ENCODE peak calls at places on chromosomes 1 and 21, in seven cellular contexts. One of them, this sample, is unnamed.

GRCh38 chr1:98653186-98653585 is 8.3 kb upstream of the SNX7 start:
- DNase-seq in GM23338: no peak
- DNase-seq in fibroblast of lung: peak
- DNase-seq in H9: no peak
- DNase-seq in tibial artery: no peak
- DNase-seq in mammary epithelial cell: no peak
- DNase-seq in AG04450: no peak
- DNase-seq in this sample: no peak

GRCh38 chr21:15735409-15735808 is 5.6 kb downstream of the USP25 start:
- DNase-seq in H9: no peak
- DNase-seq in GM23338: no peak
- DNase-seq in fibroblast of lung: no peak
- DNase-seq in tibial artery: no peak
- DNase-seq in mammary epithelial cell: no peak
- DNase-seq in AG04450: no peak
- DNase-seq in this sample: no peak

GRCh38 chr1:230503741-230504140 is 77.6 kb upstream of the PGBD5 start:
- DNase-seq in AG04450: no peak
- DNase-seq in mammary epithelial cell: no peak
- DNase-seq in H9: no peak
- DNase-seq in tibial artery: no peak
- DNase-seq in fibroblast of lung: no peak
- DNase-seq in GM23338: no peak
- DNase-seq in this sample: no peak

GRCh38 chr1:87169250-87169910 is 159.3 kb upstream of the LMO4 start:
- DNase-seq in AG04450: no peak
- DNase-seq in GM23338: no peak
- DNase-seq in mammary epithelial cell: no peak
- DNase-seq in tibial artery: no peak
- DNase-seq in fibroblast of lung: peak
- DNase-seq in H9: no peak
- DNase-seq in this sample: no peak

GRCh38 chr1:63615809-63616420 is 22.7 kb downstream of the PGM1 start:
- DNase-seq in tibial artery: peak
- DNase-seq in H9: peak
- DNase-seq in mammary epithelial cell: peak
- DNase-seq in AG04450: peak
- DNase-seq in fibroblast of lung: peak
- DNase-seq in GM23338: peak
- DNase-seq in this sample: no peak

GRCh38 chr1:62905309-62905708 is 121.4 kb downstream of the ATG4C start:
- DNase-seq in fibroblast of lung: no peak
- DNase-seq in GM23338: no peak
- DNase-seq in mammary epithelial cell: no peak
- DNase-seq in H9: no peak
- DNase-seq in tibial artery: no peak
- DNase-seq in AG04450: no peak
- DNase-seq in this sample: no peak

GRCh38 chr1:94876362-94876761 is 50.5 kb downstream of the CNN3 start:
- DNase-seq in H9: no peak
- DNase-seq in mammary epithelial cell: peak
- DNase-seq in tibial artery: no peak
- DNase-seq in AG04450: no peak
- DNase-seq in GM23338: no peak
- DNase-seq in fibroblast of lung: peak
- DNase-seq in this sample: no peak

GRCh38 chr21:16419188-16419874 is 689.5 kb downstream of the USP25 start:
- DNase-seq in tibial artery: peak
- DNase-seq in GM23338: peak
- DNase-seq in fibroblast of lung: peak
- DNase-seq in H9: no peak
- DNase-seq in mammary epithelial cell: peak
- DNase-seq in AG04450: peak
- DNase-seq in this sample: peak

GRCh38 chr1:79561521-79561978 is 555.0 kb upstream of the ADGRL4 start:
- DNase-seq in AG04450: no peak
- DNase-seq in GM23338: no peak
- DNase-seq in mammary epithelial cell: no peak
- DNase-seq in fibroblast of lung: no peak
- DNase-seq in tibial artery: no peak
- DNase-seq in H9: no peak
- DNase-seq in this sample: no peak

GRCh38 chr1:155295183-155295941 is 5.9 kb downstream of the PKLR start:
- DNase-seq in mammary epithelial cell: no peak
- DNase-seq in tibial artery: no peak
- DNase-seq in fibroblast of lung: no peak
- DNase-seq in AG04450: no peak
- DNase-seq in H9: peak
- DNase-seq in GM23338: peak
- DNase-seq in this sample: no peak

GRCh38 chr1:5770981-5771765 is 221.1 kb downstream of the NPHP4 start:
- DNase-seq in tibial artery: no peak
- DNase-seq in fibroblast of lung: no peak
- DNase-seq in AG04450: no peak
- DNase-seq in mammary epithelial cell: no peak
- DNase-seq in GM23338: no peak
- DNase-seq in H9: no peak
- DNase-seq in this sample: no peak

GRCh38 chr1:6490181-6491075 is 1.0 kb downstream of the PLEKHG5 start:
- DNase-seq in tibial artery: no peak
- DNase-seq in H9: peak
- DNase-seq in mammary epithelial cell: peak
- DNase-seq in fibroblast of lung: peak
- DNase-seq in GM23338: peak
- DNase-seq in AG04450: peak
- DNase-seq in this sample: peak

GRCh38 chr1:29850358-29850757 is 614.0 kb downstream of the PTPRU start:
- DNase-seq in GM23338: no peak
- DNase-seq in mammary epithelial cell: no peak
- DNase-seq in tibial artery: no peak
- DNase-seq in H9: no peak
- DNase-seq in fibroblast of lung: no peak
- DNase-seq in AG04450: no peak
- DNase-seq in this sample: no peak
- H3K27ac ChIP-seq in GM23338: no peak
- H3K27ac ChIP-seq in mammary epithelial cell: no peak
- H3K27ac ChIP-seq in tibial artery: no peak
- H3K27ac ChIP-seq in H9: no peak
- H3K27ac ChIP-seq in fibroblast of lung: no peak
- H3K27ac ChIP-seq in AG04450: no peak
- H3K27ac ChIP-seq in this sample: no peak

GRCh38 chr1:229271448-229272120 is 673 bp downstream of the RAB4A start:
- DNase-seq in fibroblast of lung: peak
- DNase-seq in H9: no peak
- DNase-seq in GM23338: peak
- DNase-seq in AG04450: no peak
- DNase-seq in tibial artery: no peak
- DNase-seq in mammary epithelial cell: no peak
- DNase-seq in this sample: peak
- TF ChIP-seq CTCF in fibroblast of lung: no peak
- TF ChIP-seq CTCF in H9: peak
- TF ChIP-seq CTCF in GM23338: no peak
- TF ChIP-seq CTCF in AG04450: peak
- TF ChIP-seq CTCF in tibial artery: no peak
- TF ChIP-seq CTCF in mammary epithelial cell: peak
- TF ChIP-seq CTCF in this sample: peak

DNA sequence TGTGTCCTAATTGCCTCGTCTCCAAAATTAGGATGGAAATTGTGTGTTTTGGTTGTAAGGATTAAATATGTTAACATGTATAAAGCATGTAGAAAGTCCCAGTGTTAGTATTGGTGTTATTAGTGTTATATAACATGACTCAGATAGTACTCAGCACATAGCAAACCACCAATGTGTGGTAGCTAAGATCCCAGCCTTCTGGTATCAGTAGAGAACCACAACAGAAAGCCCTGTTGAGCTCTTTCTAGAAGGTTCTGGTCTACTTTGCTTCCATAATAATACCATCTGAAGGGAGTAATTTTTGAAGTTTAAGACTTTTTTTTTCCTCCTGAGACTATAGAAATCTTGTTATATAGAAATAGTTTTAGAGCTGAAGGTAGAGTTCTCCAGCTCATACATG is 259.3 kb upstream of the SGIP1 start:
- DNase-seq in H9: no peak
- DNase-seq in tibial artery: no peak
- DNase-seq in fibroblast of lung: peak
- DNase-seq in mammary epithelial cell: peak
- DNase-seq in AG04450: no peak
- DNase-seq in GM23338: no peak
- DNase-seq in this sample: no peak
- H3K27ac ChIP-seq in H9: no peak
- H3K27ac ChIP-seq in tibial artery: peak
- H3K27ac ChIP-seq in fibroblast of lung: no peak
- H3K27ac ChIP-seq in mammary epithelial cell: no peak
- H3K27ac ChIP-seq in AG04450: no peak
- H3K27ac ChIP-seq in GM23338: no peak
- H3K27ac ChIP-seq in this sample: peak

GRCh38 chr1:175073633-175074032 is 6.0 kb downstream of the TNN start:
- DNase-seq in tibial artery: no peak
- DNase-seq in AG04450: no peak
- DNase-seq in fibroblast of lung: no peak
- DNase-seq in GM23338: peak
- DNase-seq in H9: peak
- DNase-seq in mammary epithelial cell: no peak
- DNase-seq in this sample: no peak
- TF ChIP-seq CTCF in tibial artery: no peak
- TF ChIP-seq CTCF in AG04450: no peak
- TF ChIP-seq CTCF in fibroblast of lung: no peak
- TF ChIP-seq CTCF in GM23338: peak
- TF ChIP-seq CTCF in H9: peak
- TF ChIP-seq CTCF in mammary epithelial cell: no peak
- TF ChIP-seq CTCF in this sample: no peak

GRCh38 chr1:234954613-234955012 is 174.0 kb downstream of the TOMM20 start:
- DNase-seq in tibial artery: no peak
- DNase-seq in mammary epithelial cell: no peak
- DNase-seq in GM23338: no peak
- DNase-seq in AG04450: no peak
- DNase-seq in H9: no peak
- DNase-seq in fibroblast of lung: no peak
- DNase-seq in this sample: no peak

GRCh38 chr1:234953655-234954420 is 174.8 kb downstream of the TOMM20 start:
- DNase-seq in AG04450: no peak
- DNase-seq in fibroblast of lung: no peak
- DNase-seq in H9: no peak
- DNase-seq in GM23338: no peak
- DNase-seq in mammary epithelial cell: no peak
- DNase-seq in tibial artery: no peak
- DNase-seq in this sample: no peak

GRCh38 chr1:234957330-234958065 is 171.1 kb downstream of the TOMM20 start:
- DNase-seq in tibial artery: no peak
- DNase-seq in H9: peak
- DNase-seq in AG04450: peak
- DNase-seq in GM23338: peak
- DNase-seq in mammary epithelial cell: no peak
- DNase-seq in fibroblast of lung: peak
- DNase-seq in this sample: no peak

GRCh38 chr1:234956821-234957329 is 171.8 kb downstream of the TOMM20 start:
- DNase-seq in AG04450: no peak
- DNase-seq in tibial artery: no peak
- DNase-seq in GM23338: peak
- DNase-seq in mammary epithelial cell: no peak
- DNase-seq in fibroblast of lung: no peak
- DNase-seq in H9: no peak
- DNase-seq in this sample: no peak

DNA sequence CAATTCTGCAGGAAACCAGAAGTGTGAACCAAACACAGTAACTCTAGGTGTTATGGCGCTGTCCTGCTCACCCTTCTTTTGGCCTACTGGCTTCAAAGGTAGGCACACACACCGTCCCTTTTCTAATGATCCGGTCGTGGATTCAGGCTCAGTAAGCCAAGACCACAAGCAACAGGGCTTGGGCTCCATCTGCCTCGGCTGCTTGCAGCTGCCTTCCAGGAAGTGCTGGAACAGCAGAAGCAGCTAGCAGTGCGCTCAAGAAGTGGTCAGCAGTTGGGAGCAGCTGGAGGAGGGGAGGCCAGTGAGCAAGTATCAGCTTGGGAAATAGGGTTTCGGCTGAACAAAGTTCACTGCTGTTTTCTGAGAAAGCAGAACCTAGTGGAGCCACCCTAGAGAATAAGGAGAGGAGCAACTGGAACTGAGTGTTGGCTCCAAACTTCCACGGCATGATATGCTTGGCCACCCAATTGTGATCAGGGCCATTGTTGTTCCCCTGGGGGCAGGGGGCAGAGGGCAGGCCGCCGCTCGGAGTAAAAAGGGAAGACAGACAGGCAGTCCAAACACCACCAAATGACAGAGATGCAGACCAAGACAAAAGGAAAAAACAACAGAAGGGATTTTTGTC is 173.4 kb downstream of the TOMM20 start:
- DNase-seq in fibroblast of lung: peak
- DNase-seq in mammary epithelial cell: no peak
- DNase-seq in GM23338: no peak
- DNase-seq in tibial artery: peak
- DNase-seq in H9: no peak
- DNase-seq in AG04450: no peak
- DNase-seq in this sample: peak
- H3K27ac ChIP-seq in fibroblast of lung: peak
- H3K27ac ChIP-seq in mammary epithelial cell: no peak
- H3K27ac ChIP-seq in GM23338: no peak
- H3K27ac ChIP-seq in tibial artery: peak
- H3K27ac ChIP-seq in H9: no peak
- H3K27ac ChIP-seq in AG04450: peak
- H3K27ac ChIP-seq in this sample: peak

This sample was measured in left ventricle myocardium inferior.